ENCODE peak calls at places on chromosomes 12 and 14, in ten cellular contexts. One of them, this sample, is unnamed.

GRCh38 chr14:92986254-92987147 is 63.6 kb downstream of the CHGA start:
- DNase-seq in KG1: no peak
- DNase-seq in hepatic stellate cell: peak
- DNase-seq in left cardiac atrium: peak
- DNase-seq in T-helper 17 cell: no peak
- DNase-seq in T-helper 1 cell: no peak
- DNase-seq in A549: peak
- DNase-seq in stimulated activated CD8-positive, alpha-beta memory T cell treated with anti-CD3 and anti-CD28 coated beads, Interleukin-15, amount 100 ng/mL, for 1 hour: no peak
- DNase-seq in islet precursor cell: no peak
- DNase-seq in testis: peak
- DNase-seq in this sample: no peak

GRCh38 chr12:57119694-57120093 is 8.5 kb upstream of the STAT6 start:
- DNase-seq in KG1: no peak
- DNase-seq in hepatic stellate cell: no peak
- DNase-seq in left cardiac atrium: no peak
- DNase-seq in T-helper 17 cell: no peak
- DNase-seq in T-helper 1 cell: no peak
- DNase-seq in A549: no peak
- DNase-seq in stimulated activated CD8-positive, alpha-beta memory T cell treated with anti-CD3 and anti-CD28 coated beads, Interleukin-15, amount 100 ng/mL, for 1 hour: no peak
- DNase-seq in islet precursor cell: no peak
- DNase-seq in testis: no peak
- DNase-seq in this sample: no peak

GRCh38 chr14:75234173-75234855 is 44.3 kb upstream of the FOS start:
- DNase-seq in KG1: no peak
- DNase-seq in hepatic stellate cell: peak
- DNase-seq in left cardiac atrium: peak
- DNase-seq in T-helper 17 cell: no peak
- DNase-seq in T-helper 1 cell: no peak
- DNase-seq in A549: peak
- DNase-seq in stimulated activated CD8-positive, alpha-beta memory T cell treated with anti-CD3 and anti-CD28 coated beads, Interleukin-15, amount 100 ng/mL, for 1 hour: no peak
- DNase-seq in islet precursor cell: peak
- DNase-seq in testis: no peak
- DNase-seq in this sample: peak

GRCh38 chr14:51004801-51005526 is 60.7 kb upstream of the PYGL start:
- DNase-seq in KG1: no peak
- DNase-seq in hepatic stellate cell: no peak
- DNase-seq in left cardiac atrium: no peak
- DNase-seq in T-helper 17 cell: no peak
- DNase-seq in T-helper 1 cell: no peak
- DNase-seq in A549: peak
- DNase-seq in stimulated activated CD8-positive, alpha-beta memory T cell treated with anti-CD3 and anti-CD28 coated beads, Interleukin-15, amount 100 ng/mL, for 1 hour: no peak
- DNase-seq in islet precursor cell: no peak
- DNase-seq in testis: no peak
- DNase-seq in this sample: peak

GRCh38 chr12:19382111-19382526 is 57.2 kb upstream of the AEBP2 start:
- DNase-seq in KG1: no peak
- DNase-seq in hepatic stellate cell: peak
- DNase-seq in left cardiac atrium: no peak
- DNase-seq in T-helper 17 cell: no peak
- DNase-seq in T-helper 1 cell: no peak
- DNase-seq in A549: peak
- DNase-seq in stimulated activated CD8-positive, alpha-beta memory T cell treated with anti-CD3 and anti-CD28 coated beads, Interleukin-15, amount 100 ng/mL, for 1 hour: no peak
- DNase-seq in islet precursor cell: peak
- DNase-seq in testis: no peak
- DNase-seq in this sample: peak

GRCh38 chr12:132593938-132594358 is 16.4 kb downstream of the LRCOL1 start:
- DNase-seq in KG1: no peak
- DNase-seq in hepatic stellate cell: peak
- DNase-seq in left cardiac atrium: peak
- DNase-seq in T-helper 17 cell: no peak
- DNase-seq in T-helper 1 cell: no peak
- DNase-seq in A549: peak
- DNase-seq in stimulated activated CD8-positive, alpha-beta memory T cell treated with anti-CD3 and anti-CD28 coated beads, Interleukin-15, amount 100 ng/mL, for 1 hour: no peak
- DNase-seq in islet precursor cell: peak
- DNase-seq in testis: peak
- DNase-seq in this sample: peak

GRCh38 chr12:27244680-27245005 is 557 bp downstream of the STK38L start:
- DNase-seq in KG1: no peak
- DNase-seq in hepatic stellate cell: no peak
- DNase-seq in left cardiac atrium: no peak
- DNase-seq in T-helper 17 cell: no peak
- DNase-seq in T-helper 1 cell: no peak
- DNase-seq in A549: no peak
- DNase-seq in stimulated activated CD8-positive, alpha-beta memory T cell treated with anti-CD3 and anti-CD28 coated beads, Interleukin-15, amount 100 ng/mL, for 1 hour: no peak
- DNase-seq in islet precursor cell: no peak
- DNase-seq in testis: no peak
- DNase-seq in this sample: peak

GRCh38 chr12:131315601-131316000 is 361.9 kb downstream of the ADGRD1 start:
- DNase-seq in KG1: no peak
- DNase-seq in hepatic stellate cell: no peak
- DNase-seq in left cardiac atrium: no peak
- DNase-seq in T-helper 17 cell: no peak
- DNase-seq in T-helper 1 cell: no peak
- DNase-seq in A549: no peak
- DNase-seq in stimulated activated CD8-positive, alpha-beta memory T cell treated with anti-CD3 and anti-CD28 coated beads, Interleukin-15, amount 100 ng/mL, for 1 hour: no peak
- DNase-seq in islet precursor cell: no peak
- DNase-seq in testis: no peak
- DNase-seq in this sample: no peak

GRCh38 chr12:64610660-64611429 is 550 bp downstream of the RASSF3 start:
- DNase-seq in KG1: no peak
- DNase-seq in hepatic stellate cell: peak
- DNase-seq in left cardiac atrium: peak
- DNase-seq in T-helper 17 cell: peak
- DNase-seq in T-helper 1 cell: peak
- DNase-seq in A549: peak
- DNase-seq in stimulated activated CD8-positive, alpha-beta memory T cell treated with anti-CD3 and anti-CD28 coated beads, Interleukin-15, amount 100 ng/mL, for 1 hour: peak
- DNase-seq in islet precursor cell: peak
- DNase-seq in testis: peak
- DNase-seq in this sample: peak

GRCh38 chr12:87467893-87468292 is 561.3 kb downstream of the C12orf50 start:
- DNase-seq in KG1: no peak
- DNase-seq in hepatic stellate cell: no peak
- DNase-seq in left cardiac atrium: no peak
- DNase-seq in T-helper 17 cell: no peak
- DNase-seq in T-helper 1 cell: no peak
- DNase-seq in A549: no peak
- DNase-seq in stimulated activated CD8-positive, alpha-beta memory T cell treated with anti-CD3 and anti-CD28 coated beads, Interleukin-15, amount 100 ng/mL, for 1 hour: no peak
- DNase-seq in islet precursor cell: no peak
- DNase-seq in testis: no peak
- DNase-seq in this sample: no peak